ENCODE peak calls at places on chromosomes 11 and 22, in ten cellular contexts. I, Y, W, T, H, G, V, M, E and S are unnamed samples.
A peak's percentile ranks its signal among the peaks of the same experiment; 100 is the strongest.

GRCh38 chr11:61834278-61835004 is 6.3 kb downstream of the FADS2 start:
- DNase-seq in W (no peak), H (peak; percentile 51), V (peak; percentile 69), M (peak; percentile 55), I (peak; percentile 64), E (no peak), G (peak; percentile 91), Y (peak; percentile 52), T (no peak), S (peak; percentile 60)

GRCh38 chr11:44416776-44417175 is 106.8 kb upstream of the ALX4 start:
- DNase-seq in T (peak; percentile 7), Y (no peak), W (no peak), M (no peak), E (no peak), V (no peak), I (no peak), G (no peak), H (no peak), S (peak; percentile 1)

GRCh38 chr11:73866586-73866996 is 10.1 kb downstream of the COA4 start:
- DNase-seq in G (peak; percentile 95), M (no peak), Y (no peak), T (peak; percentile 84), V (no peak), E (peak; percentile 34), H (no peak), I (peak; percentile 79), W (no peak), S (peak; percentile 96)

GRCh38 chr22:48644108-48644507 is 1183.6 kb downstream of the BRD1 start:
- DNase-seq in I (no peak), T (no peak), V (no peak), G (no peak), Y (no peak), M (no peak), W (no peak), H (no peak), E (no peak), S (no peak)

GRCh38 chr11:19982761-19983495 is 177.3 kb downstream of the DBX1 start:
- DNase-seq in I (peak; percentile 34), M (no peak), Y (no peak), W (no peak), V (no peak), E (no peak), G (peak; percentile 48), H (no peak), T (no peak), S (no peak)

GRCh38 chr11:110410638-110411037 is 19.1 kb upstream of the FDX1 start:
- DNase-seq in H (no peak), I (no peak), E (no peak), Y (no peak), M (no peak), W (no peak), T (no peak), G (no peak), V (no peak), S (no peak)

GRCh38 chr11:123313261-123313660 is 116.8 kb upstream of the GRAMD1B start:
- DNase-seq in Y (no peak), M (no peak), I (no peak), V (no peak), W (no peak), H (no peak), T (no peak), E (no peak), G (no peak), S (no peak)

GRCh38 chr11:67645521-67646457 is 4.7 kb downstream of the ACY3 start:
- DNase-seq in T (no peak), Y (no peak), H (no peak), I (no peak), M (peak; percentile 56), G (no peak), W (no peak), V (no peak), E (no peak), S (no peak)

GRCh38 chr11:45580399-45580798 is 85.0 kb downstream of the CHST1 start:
- DNase-seq in G (peak; percentile 64), Y (no peak), T (peak; percentile 5), H (no peak), M (peak; percentile 63), V (no peak), E (peak; percentile 11), W (no peak), I (peak; percentile 45), S (peak; percentile 56)

GRCh38 chr11:130431806-130432205 is 3.4 kb upstream of the ADAMTS8 start:
- DNase-seq in T (no peak), I (peak; percentile 11), H (no peak), E (no peak), V (no peak), M (no peak), G (peak; percentile 33), W (no peak), Y (no peak), S (peak; percentile 66)
- TF ChIP-seq CTCF in T (no peak), I (no peak), H (no peak), E (no peak), V (no peak), M (no peak), G (no peak), W (no peak), Y (no peak), S (no peak)

GRCh38 chr11:125910450-125910849 is 6.1 kb downstream of the DDX25 start:
- DNase-seq in I (no peak), V (no peak), H (no peak), E (no peak), M (no peak), G (no peak), T (no peak), W (no peak), Y (no peak), S (no peak)
- H3K4me3 ChIP-seq in I (no peak overlapping the region), V (no peak overlapping the region), H (no peak overlapping the region), E (no peak overlapping the region), M (no peak overlapping the region), G (no peak overlapping the region), T (no peak overlapping the region), W (no peak overlapping the region), Y (no peak overlapping the region), S (no peak overlapping the region)

GRCh38 chr11:30131535-30131934 is 99.3 kb upstream of the FSHB start:
- DNase-seq in G (peak; percentile 66), T (no peak), V (no peak), H (no peak), E (no peak), Y (no peak), I (peak; percentile 8), M (no peak), W (no peak), S (no peak)
- TF ChIP-seq CTCF in G (peak; percentile 39), T (peak; percentile 11), V (no peak), H (peak; percentile 44), E (no peak), Y (no peak), I (peak; percentile 35), M (no peak), W (no peak), S (no peak)

GRCh38 chr11:111912535-111912934 is at the start of gene HSPB2:
- DNase-seq in H (peak; percentile 55), M (no peak), T (no peak), V (peak; percentile 69), W (no peak), G (no peak), E (no peak), Y (peak; percentile 67), I (no peak), S (no peak)

GRCh38 chr11:111913997-111914396 is 1.5 kb downstream of the HSPB2 start:
- DNase-seq in T (no peak), V (peak; percentile 75), H (no peak), E (no peak), G (peak; percentile 88), W (peak; percentile 47), M (no peak), Y (peak; percentile 60), I (peak; percentile 59), S (peak; percentile 84)

GRCh38 chr11:111910637-111911562 is 670 bp downstream of the CRYAB start:
- DNase-seq in Y (no peak), I (no peak), E (no peak), W (no peak), M (no peak), T (no peak), G (no peak), V (peak; percentile 58), H (peak; percentile 28), S (no peak)

GRCh38 chr11:111913031-111913861 is 712 bp downstream of the HSPB2 start:
- DNase-seq in T (no peak), V (peak; percentile 43), Y (peak; percentile 61), W (no peak), H (no peak), I (no peak), M (no peak), E (no peak), G (no peak), S (peak; percentile 28)

DNA sequence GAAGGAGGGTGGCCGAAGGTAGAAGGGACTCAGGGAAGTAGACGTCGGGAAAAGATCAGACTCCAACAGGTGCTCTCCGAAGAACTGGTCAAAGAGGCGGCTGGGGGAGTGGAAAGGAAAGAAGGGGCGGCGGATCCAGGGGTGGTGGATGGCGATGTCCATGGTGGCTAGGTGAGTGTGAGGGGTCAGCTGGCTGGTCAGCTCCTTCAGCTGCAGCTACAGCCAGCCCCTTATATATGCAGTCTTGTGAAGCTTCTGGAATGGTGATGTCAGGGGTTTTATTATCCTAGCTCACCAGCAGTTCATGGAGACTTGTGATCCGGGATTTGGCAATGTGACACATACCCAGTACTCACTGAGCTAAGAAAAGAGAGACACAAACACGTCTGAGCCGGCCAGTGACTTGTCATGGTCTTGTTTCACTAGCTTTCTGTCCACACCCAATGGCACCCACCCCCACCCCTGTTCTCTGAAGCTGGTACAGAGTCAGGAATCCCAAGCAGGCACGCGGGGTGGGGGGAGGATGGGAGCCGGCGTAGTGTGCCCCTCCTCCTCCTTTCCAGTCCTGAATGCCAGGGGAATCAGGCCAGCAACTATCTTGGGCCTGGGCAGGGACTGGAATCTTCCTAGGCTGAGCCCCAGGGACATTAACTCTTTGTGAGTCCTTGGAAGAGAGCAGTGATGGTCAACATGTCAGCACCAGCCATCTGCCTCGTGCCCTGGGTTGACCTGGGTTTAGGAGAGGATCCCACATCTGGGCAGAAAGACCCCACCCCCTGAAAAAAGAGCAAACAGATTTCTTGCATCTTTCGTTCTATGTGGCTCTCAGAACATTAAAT is at the start of gene CRYAB:
- DNase-seq in G (peak; percentile 83), I (peak; percentile 71), E (no peak), V (peak; percentile 89), W (peak; percentile 87), M (no peak), Y (peak; percentile 82), T (peak; percentile 99), H (peak; percentile 89), S (peak; percentile 90)
- H3K4me3 ChIP-seq in G (peak within 1 kb of the TSS; percentile 21), I (peak within 1 kb of the TSS; percentile 24), E (no peak within 1 kb of the TSS), V (peak within 1 kb of the TSS; percentile 59), W (peak within 1 kb of the TSS; percentile 76), M (no peak within 1 kb of the TSS), Y (peak within 1 kb of the TSS; percentile 58), T (no peak within 1 kb of the TSS), H (peak within 1 kb of the TSS; percentile 77), S (peak within 1 kb of the TSS; percentile 62)